ENCODE peak calls at places on chromosome 10, in ten cellular contexts. L, Y, Q, X, A, J, F, D, H and I are unnamed samples.

GRCh38 chr10:5746197-5746596 is 61.6 kb downstream of the TASOR2 start:
- DNase-seq in F (no peak), H (no peak), Q (no peak), A (no peak), L (no peak), X (no peak), D (no peak), J (no peak), Y (no peak), I (no peak)

GRCh38 chr10:124497196-124497990 is 35.8 kb downstream of the LHPP start:
- DNase-seq in A (no peak), L (no peak), Q (no peak), D (no peak), Y (no peak), F (no peak), J (no peak), X (no peak), H (no peak), I (no peak)

GRCh38 chr10:35194906-35195305 is 68.3 kb downstream of the CREM start:
- DNase-seq in X (no peak), H (peak), A (no peak), D (peak), L (peak), J (peak), F (peak), Q (peak), Y (peak), I (no peak)

GRCh38 chr10:36172574-36172973 is 530.5 kb upstream of the FZD8 start:
- DNase-seq in F (no peak), Q (peak), X (no peak), J (no peak), Y (no peak), A (no peak), H (peak), L (no peak), D (no peak), I (no peak)

GRCh38 chr10:127904931-127905622 is 1.8 kb upstream of the PTPRE start:
- DNase-seq in F (no peak), H (no peak), Y (no peak), D (no peak), L (no peak), A (no peak), Q (no peak), X (no peak), J (no peak), I (no peak)

GRCh38 chr10:72695496-72695895 is 3.6 kb downstream of the MCU start:
- DNase-seq in D (no peak), L (no peak), Q (peak), A (no peak), H (no peak), F (no peak), X (no peak), Y (no peak), J (no peak), I (no peak)

GRCh38 chr10:117132751-117133231 is 5.3 kb downstream of the VAX1 start:
- DNase-seq in Q (no peak), J (no peak), D (no peak), L (no peak), Y (peak), A (no peak), X (no peak), F (no peak), H (no peak), I (no peak)

GRCh38 chr10:62582804-62583208 is 208.6 kb downstream of the ZNF365 start:
- DNase-seq in X (no peak), F (peak), Q (no peak), J (no peak), L (no peak), A (no peak), H (peak), D (no peak), Y (no peak), I (no peak)